ENCODE peak calls at places on chromosomes 7 and 10, in six cellular contexts. C is AG20443, W is HFF-Myc, N is NCI-H345, H is SHP77 treated with DMSO at 0.1 percent for 48 hours, J is AML-193. Z is an unnamed sample.

GRCh38 chr10:5983813-5984212 is 6.5 kb upstream of the IL15RA start:
- DNase-seq in C (no peak), W (no peak), N (no peak), H (no peak), J (no peak), Z (no peak)

GRCh38 chr7:120060875-120061274 is 212.1 kb upstream of the KCND2 start:
- DNase-seq in C (no peak), W (no peak), N (no peak), H (no peak), J (no peak), Z (no peak)

GRCh38 chr7:46687203-46687602 is 766.1 kb upstream of the IGFBP3 start:
- DNase-seq in C (no peak), W (no peak), N (no peak), H (no peak), J (no peak), Z (no peak)

GRCh38 chr10:63671317-63671937 is 150.2 kb downstream of the REEP3 start:
- DNase-seq in C (peak; percentile 62), W (peak; percentile 84), N (peak; percentile 58), H (no peak), J (no peak), Z (peak; percentile 89)

GRCh38 chr10:116084166-116084565 is 188.8 kb downstream of the GFRA1 start:
- DNase-seq in C (no peak), W (no peak), N (no peak), H (no peak), J (no peak), Z (no peak)

GRCh38 chr10:125482108-125482507 is 200.9 kb downstream of the TEX36 start:
- DNase-seq in C (no peak), W (no peak), N (no peak), H (no peak), J (no peak), Z (no peak)

GRCh38 chr10:131816941-131817700 is 83.7 kb upstream of the PPP2R2D start:
- DNase-seq in C (no peak), W (no peak), N (peak; percentile 39), H (no peak), J (no peak), Z (no peak)

GRCh38 chr10:121580276-121581116 is 17.7 kb downstream of the FGFR2 start:
- DNase-seq in C (no peak), W (no peak), N (no peak), H (no peak), J (no peak), Z (no peak)

GRCh38 chr10:76738991-76739390 is 898.6 kb downstream of the KCNMA1 start:
- DNase-seq in C (no peak), W (no peak), N (no peak), H (no peak), J (no peak), Z (no peak)

GRCh38 chr7:65250697-65251395 is 122.8 kb upstream of the ZNF92 start:
- DNase-seq in C (no peak), W (no peak), N (no peak), H (no peak), J (no peak), Z (no peak)

GRCh38 chr7:132376361-132377013 is 199.8 kb downstream of the PLXNA4 start:
- DNase-seq in C (no peak), W (no peak), N (no peak), H (no peak), J (no peak), Z (no peak)

GRCh38 chr7:156764016-156764669 is 123.6 kb downstream of the RNF32 start:
- DNase-seq in C (peak; percentile 89), W (peak; percentile 36), N (peak; percentile 56), H (peak; percentile 51), J (no peak), Z (peak; percentile 74)

GRCh38 chr7:84022009-84022408 is 172.6 kb downstream of the SEMA3A start:
- DNase-seq in C (no peak), W (no peak), N (no peak), H (no peak), J (no peak), Z (no peak)

GRCh38 chr10:84563355-84563754 is 235.0 kb downstream of the CCSER2 start:
- DNase-seq in C (no peak), W (no peak), N (no peak), H (no peak), J (no peak), Z (no peak)

GRCh38 chr10:88110355-88110754 is 246.9 kb downstream of the PTEN start:
- DNase-seq in C (peak; percentile 66), W (no peak), N (no peak), H (no peak), J (no peak), Z (peak; percentile 12)

GRCh38 chr10:14200645-14201534 is 129.8 kb downstream of the FRMD4A start:
- DNase-seq in C (peak; percentile 22), W (no peak), N (peak; percentile 21), H (peak; percentile 2), J (no peak), Z (no peak)

GRCh38 chr10:3067045-3067858 is at the start of gene PFKP:
- DNase-seq in C (peak; percentile 64), W (no peak), N (peak; percentile 63), H (no peak), J (no peak), Z (no peak)

GRCh38 chr7:106865130-106866115 is at the start of gene PIK3CG:
- DNase-seq in C (no peak), W (no peak), N (no peak), H (no peak), J (peak; percentile 93), Z (peak; percentile 64)

GRCh38 chr7:152108359-152108758 is 82.9 kb downstream of the GALNT11 start:
- DNase-seq in C (no peak), W (no peak), N (no peak), H (no peak), J (no peak), Z (no peak)

GRCh38 chr7:21749318-21749717 is 196.4 kb downstream of the CDCA7L start:
- DNase-seq in C (no peak), W (no peak), N (no peak), H (no peak), J (no peak), Z (no peak)

GRCh38 chr10:104216631-104217030 is 15.5 kb downstream of the CFAP43 start:
- DNase-seq in C (no peak), W (no peak), N (no peak), H (no peak), J (no peak), Z (no peak)

GRCh38 chr7:110534241-110534931 is 556.5 kb upstream of the LRRN3 start:
- DNase-seq in C (no peak), W (no peak), N (peak; percentile 78), H (peak; percentile 77), J (no peak), Z (no peak)

GRCh38 chr10:125006921-125007391 is 65.0 kb downstream of the ZRANB1 start:
- DNase-seq in C (peak; percentile 96), W (peak; percentile 97), N (no peak), H (no peak), J (no peak), Z (no peak)

GRCh38 chr7:831596-832291 is 532 bp upstream of the SUN1 start:
- DNase-seq in C (peak; percentile 86), W (peak; percentile 80), N (no peak), H (peak; percentile 54), J (no peak), Z (peak; percentile 93)

GRCh38 chr10:99346247-99346646 is 17.1 kb downstream of the CNNM1 start:
- DNase-seq in C (peak; percentile 53), W (peak; percentile 79), N (peak; percentile 20), H (peak; percentile 37), J (no peak), Z (no peak)

GRCh38 chr7:42961182-42961581 is 29.0 kb downstream of the MRPL32 start:
- DNase-seq in C (no peak), W (no peak), N (no peak), H (no peak), J (no peak), Z (no peak)

GRCh38 chr10:15504101-15504840 is 133.2 kb upstream of the FAM171A1 start:
- DNase-seq in C (peak; percentile 74), W (peak; percentile 49), N (no peak), H (no peak), J (no peak), Z (no peak)

GRCh38 chr10:36448760-36449681 is 676.4 kb upstream of the ANKRD30A start:
- DNase-seq in C (no peak), W (no peak), N (peak; percentile 21), H (no peak), J (no peak), Z (peak; percentile 73)

GRCh38 chr7:136947347-136947746 is 78.9 kb downstream of the CHRM2 start:
- DNase-seq in C (no peak), W (no peak), N (no peak), H (no peak), J (no peak), Z (peak; percentile 29)

GRCh38 chr7:22559829-22560489 is 60.0 kb upstream of the STEAP1B start:
- DNase-seq in C (peak; percentile 83), W (no peak), N (peak; percentile 80), H (peak; percentile 71), J (peak; percentile 58), Z (peak; percentile 85)

GRCh38 chr10:125123363-125124113 is 36.8 kb downstream of the CTBP2 start:
- DNase-seq in C (peak; percentile 78), W (no peak), N (peak; percentile 78), H (peak; percentile 77), J (no peak), Z (peak; percentile 21)